ENCODE peak calls at places on chromosomes 4 and X, in five cellular contexts. L is upper lobe of left lung, Z is hepatocyte, Y is keratinocyte, P is mesenchymal stem cell. E is an unnamed sample.

GRCh38 chrX:129759576-129760061 is 20.1 kb upstream of the SASH3 start:
- DNase-seq in L (peak), Z (no peak), Y (no peak), P (peak), E (peak)

GRCh38 chr4:118848242-118848641 is 12.3 kb upstream of the SEC24D start:
- DNase-seq in L (no peak), Z (no peak), Y (no peak), P (no peak), E (no peak)

GRCh38 chr4:119508281-119508680 is 120.3 kb downstream of the PDE5A start:
- DNase-seq in L (no peak), Z (no peak), Y (no peak), P (no peak), E (no peak)

GRCh38 chrX:41634284-41634683 is 54.5 kb upstream of the GPR34 start:
- DNase-seq in L (no peak), Z (no peak), Y (no peak), P (peak), E (no peak)

GRCh38 chr4:106738121-106738520 is 298.0 kb downstream of the DKK2 start:
- DNase-seq in L (no peak), Z (no peak), Y (no peak), P (no peak), E (no peak)

GRCh38 chr4:57168986-57169385 is 58.8 kb upstream of the IGFBP7 start:
- DNase-seq in L (no peak), Z (no peak), Y (no peak), P (no peak), E (no peak)

GRCh38 chr4:2179717-2180116 is 62.2 kb downstream of the HAUS3 start:
- DNase-seq in L (peak), Z (no peak), Y (no peak), P (no peak), E (no peak)

GRCh38 chrX:43605351-43605750 is 50.7 kb upstream of the MAOA start:
- DNase-seq in L (no peak), Z (no peak), Y (no peak), P (no peak), E (no peak)

GRCh38 chrX:120236676-120237460 is 13.7 kb upstream of the ZBTB33 start:
- DNase-seq in L (no peak), Z (no peak), Y (no peak), P (no peak), E (no peak)

GRCh38 chr4:171265190-171265818 is 547.9 kb upstream of the GALNTL6 start:
- DNase-seq in L (no peak), Z (no peak), Y (no peak), P (no peak), E (no peak)

GRCh38 chrX:125289209-125289608 is 30.5 kb upstream of the TEX13C start:
- DNase-seq in L (no peak), Z (peak), Y (no peak), P (no peak), E (no peak)

GRCh38 chr4:141810038-141810701 is 173.8 kb downstream of the IL15 start:
- DNase-seq in L (no peak), Z (no peak), Y (no peak), P (no peak), E (no peak)

GRCh38 chr4:82513382-82513781 is 48.4 kb downstream of the TMEM150C start:
- DNase-seq in L (no peak), Z (no peak), Y (no peak), P (no peak), E (no peak)

GRCh38 chr4:99062120-99062519 is 26.5 kb downstream of the ADH5 start:
- DNase-seq in L (no peak), Z (no peak), Y (no peak), P (peak), E (no peak)

GRCh38 chrX:30373951-30374350 is 64.8 kb upstream of the NR0B1 start:
- DNase-seq in L (no peak), Z (no peak), Y (no peak), P (no peak), E (no peak)

GRCh38 chr4:42397256-42397634 is at the start of gene SHISA3:
- DNase-seq in L (no peak), Z (peak), Y (no peak), P (peak), E (no peak)

GRCh38 chr4:143184217-143184502 is 557 bp upstream of the USP38 start:
- DNase-seq in L (no peak), Z (no peak), Y (no peak), P (no peak), E (no peak)

GRCh38 chr4:125639182-125639621 is 324.4 kb downstream of the FAT4 start:
- DNase-seq in L (no peak), Z (peak), Y (no peak), P (peak), E (no peak)

GRCh38 chr4:52868138-52868537 is 6.0 kb downstream of the RASL11B start:
- DNase-seq in L (peak), Z (peak), Y (no peak), P (no peak), E (no peak)

GRCh38 chrX:56385960-56386359 is 153.8 kb downstream of the KLF8 start:
- DNase-seq in L (no peak), Z (no peak), Y (no peak), P (no peak), E (no peak)
- H3K4me3 ChIP-seq in L (no peak), Z (no peak), Y (no peak), P (no peak), E (no peak)

DNA sequence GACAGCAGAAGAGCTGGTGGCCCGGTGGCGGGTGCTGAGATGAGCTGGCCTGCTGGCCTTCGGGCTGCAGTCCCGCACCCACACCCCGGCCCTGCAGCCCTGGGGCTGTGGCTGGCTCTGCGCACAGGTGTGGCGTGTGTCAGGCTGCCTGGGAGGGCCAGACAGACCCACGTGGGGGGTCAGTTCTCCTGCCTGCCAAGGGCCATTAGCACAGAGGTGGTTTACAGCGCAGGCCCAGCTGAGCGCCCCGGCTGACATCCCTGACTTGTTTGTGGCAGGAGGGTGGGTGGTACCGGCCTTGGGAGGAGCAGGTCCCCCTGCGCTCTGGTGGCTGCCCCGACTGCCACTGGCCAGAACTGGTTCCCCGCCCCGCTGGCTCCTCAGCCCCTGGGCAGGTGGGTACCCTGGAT is 9.4 kb upstream of the HGFAC start:
- DNase-seq in L (no peak), Z (no peak), Y (no peak), P (no peak), E (no peak)
- H3K27ac ChIP-seq in L (no peak), Z (no peak), Y (no peak), P (no peak), E (no peak)

GRCh38 chr4:110622841-110623709 is at the start of gene PITX2:
- DNase-seq in L (peak), Z (peak), Y (peak), P (peak), E (no peak)
- H3K4me3 ChIP-seq in L (peak), Z (peak), Y (peak), P (peak), E (peak)

GRCh38 chr4:140253556-140254027 is 99.6 kb upstream of the MAML3 start:
- DNase-seq in L (no peak), Z (no peak), Y (no peak), P (no peak), E (no peak)
- H3K27ac ChIP-seq in L (no peak), Z (peak), Y (no peak), P (no peak), E (peak)

DNA sequence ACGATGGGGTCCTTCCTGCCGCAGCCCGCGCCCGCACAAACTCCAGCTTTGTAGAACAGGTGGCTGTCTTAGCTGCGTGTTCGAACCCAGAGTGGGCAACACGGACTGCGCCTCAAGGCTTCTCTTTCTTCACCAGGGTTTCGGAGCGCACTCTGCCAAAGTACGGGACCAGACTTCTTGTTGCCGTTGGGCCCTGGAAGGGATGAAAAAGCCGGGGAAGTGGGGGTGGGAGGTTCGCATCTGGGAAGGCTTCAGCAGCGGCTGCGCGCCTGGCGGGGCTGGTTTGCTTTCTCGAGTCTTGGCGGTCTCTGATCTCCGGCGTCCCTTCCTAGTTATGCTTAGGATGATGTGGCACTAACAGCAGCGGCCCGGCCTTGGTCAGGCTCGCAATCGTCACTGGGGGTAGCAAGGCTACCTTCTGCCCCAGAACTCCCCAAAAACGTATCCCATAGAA is 673 bp downstream of the PARM1 start:
- DNase-seq in L (peak), Z (peak), Y (no peak), P (peak), E (no peak)
- H3K4me3 ChIP-seq in L (peak), Z (peak), Y (no peak), P (peak), E (peak)

DNA sequence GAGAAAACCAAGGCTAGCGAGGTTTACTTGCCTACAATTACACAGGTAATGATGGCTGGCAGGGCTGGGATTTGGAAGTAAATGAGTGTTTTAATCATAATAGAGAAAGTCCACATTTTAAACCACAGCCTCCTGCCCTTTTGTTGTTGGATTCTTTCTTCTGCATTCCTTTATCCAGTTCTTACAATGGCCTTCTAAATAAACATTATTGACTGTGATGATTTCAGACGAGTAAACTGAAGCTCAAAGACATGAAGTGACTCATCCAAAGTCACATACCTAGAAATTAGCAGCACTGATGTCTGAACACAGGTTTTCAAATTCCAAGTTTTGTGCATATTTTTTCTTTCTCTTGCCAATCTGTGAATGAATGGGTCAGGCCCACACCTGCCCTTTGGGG is 51.2 kb upstream of the C1QTNF7 start:
- DNase-seq in L (no peak), Z (no peak), Y (no peak), P (peak), E (no peak)
- H3K27ac ChIP-seq in L (peak), Z (no peak), Y (no peak), P (no peak), E (no peak)

GRCh38 chr4:7120341-7120740 is 52.5 kb upstream of the GRPEL1 start:
- DNase-seq in L (no peak), Z (no peak), Y (no peak), P (no peak), E (no peak)
- H3K4me3 ChIP-seq in L (no peak), Z (no peak), Y (no peak), P (no peak), E (no peak)

GRCh38 chr4:95470622-95471021 is 78.2 kb downstream of the UNC5C start:
- DNase-seq in L (no peak), Z (no peak), Y (no peak), P (no peak), E (no peak)
- H3K27ac ChIP-seq in L (no peak), Z (no peak), Y (no peak), P (no peak), E (no peak)

GRCh38 chr4:178339769-178340168 is 897.5 kb upstream of the AGA start:
- DNase-seq in L (no peak), Z (no peak), Y (no peak), P (peak), E (no peak)
- H3K4me3 ChIP-seq in L (no peak), Z (no peak), Y (no peak), P (no peak), E (no peak)

DNA sequence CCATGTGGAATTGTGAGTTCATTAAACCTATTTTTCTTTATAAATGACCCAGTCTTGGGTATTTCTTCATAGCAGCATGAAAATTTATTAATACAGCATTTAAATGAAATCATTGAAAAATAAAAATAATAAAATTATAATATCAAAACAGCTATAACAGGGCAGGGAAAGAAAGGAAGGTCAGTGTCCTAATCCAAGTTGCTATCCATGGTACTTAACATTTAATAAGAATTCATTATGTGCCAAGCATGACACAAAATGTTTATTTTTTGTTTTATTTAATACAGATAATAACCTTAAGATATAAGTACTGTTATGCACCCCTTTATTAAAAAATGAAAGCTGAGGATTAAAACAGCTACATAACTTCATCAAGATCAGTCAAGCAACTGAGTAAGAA is 838.4 kb downstream of the RAB28 start:
- DNase-seq in L (no peak), Z (no peak), Y (no peak), P (no peak), E (no peak)
- H3K27ac ChIP-seq in L (no peak), Z (no peak), Y (no peak), P (no peak), E (no peak)